ENCODE peak calls at places on chromosomes 12 and 14, in ten cellular contexts. H is OCI-LY7; S is CD8-positive, alpha-beta T cell; Q is MV-4-11; P is neural crest cell; U is pancreas; M is T-helper 17 cell; I is iris pigment epithelial cell; R is NCI-H146; N is foreskin fibroblast. V is an unnamed sample.

GRCh38 chr14:68935761-68936209 is 43.3 kb downstream of the ACTN1 start:
- DNase-seq in H (no peak), S (no peak), Q (no peak), P (no peak), U (peak), M (no peak), I (no peak), R (no peak), N (no peak), V (no peak)

GRCh38 chr12:89355243-89356068 is 3.2 kb upstream of the DUSP6 start:
- DNase-seq in H (no peak), S (no peak), Q (no peak), P (no peak), U (no peak), M (no peak), I (no peak), R (peak), N (no peak), V (no peak)

GRCh38 chr14:103904493-103905107 is 23.7 kb upstream of the TDRD9 start:
- DNase-seq in H (no peak), S (no peak), Q (no peak), P (no peak), U (no peak), M (no peak), I (peak), R (no peak), N (peak), V (no peak)

GRCh38 chr12:3047961-3048360 is 29.2 kb upstream of the TSPAN9 start:
- DNase-seq in H (no peak), S (no peak), Q (no peak), P (no peak), U (no peak), M (no peak), I (no peak), R (peak), N (no peak), V (peak)

GRCh38 chr12:88781909-88782308 is 201.6 kb upstream of the KITLG start:
- DNase-seq in H (no peak), S (no peak), Q (no peak), P (no peak), U (no peak), M (no peak), I (peak), R (no peak), N (peak), V (no peak)

GRCh38 chr12:11581179-11581755 is 68.2 kb upstream of the ETV6 start:
- DNase-seq in H (peak), S (peak), Q (peak), P (peak), U (peak), M (peak), I (peak), R (peak), N (peak), V (peak)

GRCh38 chr14:74557691-74558090 is 54.3 kb downstream of the LTBP2 start:
- DNase-seq in H (no peak), S (no peak), Q (no peak), P (no peak), U (no peak), M (no peak), I (no peak), R (no peak), N (no peak), V (no peak)

GRCh38 chr12:65878540-65878939 is 54.3 kb downstream of the HMGA2 start:
- DNase-seq in H (no peak), S (no peak), Q (no peak), P (no peak), U (no peak), M (no peak), I (no peak), R (no peak), N (no peak), V (no peak)

GRCh38 chr12:40325349-40325960 is 100.7 kb downstream of the LRRK2 start:
- DNase-seq in H (peak), S (no peak), Q (peak), P (no peak), U (no peak), M (no peak), I (peak), R (peak), N (peak), V (no peak)

GRCh38 chr12:106861984-106862894 is 87.8 kb downstream of the RIC8B start:
- DNase-seq in H (no peak), S (no peak), Q (peak), P (no peak), U (no peak), M (no peak), I (peak), R (no peak), N (peak), V (no peak)

GRCh38 chr12:58465418-58465817 is 454.9 kb downstream of the LRIG3 start:
- DNase-seq in H (no peak), S (no peak), Q (no peak), P (no peak), U (no peak), M (no peak), I (no peak), R (no peak), N (peak), V (no peak)

GRCh38 chr14:101020971-101021370 is 117.4 kb upstream of the RTL1 start:
- DNase-seq in H (no peak), S (no peak), Q (no peak), P (no peak), U (no peak), M (no peak), I (no peak), R (no peak), N (no peak), V (no peak)

GRCh38 chr14:100836053-100836805 is 10.3 kb downstream of the MEG3 start:
- DNase-seq in H (no peak), S (no peak), Q (no peak), P (no peak), U (no peak), M (no peak), I (no peak), R (no peak), N (no peak), V (no peak)

GRCh38 chr12:24714237-24714636 is 234.7 kb downstream of the BCAT1 start:
- DNase-seq in H (no peak), S (no peak), Q (no peak), P (no peak), U (no peak), M (no peak), I (no peak), R (no peak), N (no peak), V (peak)

GRCh38 chr14:74941676-74942097 is 13.7 kb downstream of the PGF start:
- DNase-seq in H (peak), S (no peak), Q (peak), P (no peak), U (no peak), M (peak), I (peak), R (no peak), N (peak), V (no peak)

GRCh38 chr12:127247937-127248336 is 1019.0 kb upstream of the TMEM132C start:
- DNase-seq in H (no peak), S (no peak), Q (no peak), P (no peak), U (no peak), M (no peak), I (no peak), R (no peak), N (no peak), V (no peak)

GRCh38 chr12:47777741-47778558 is 4.9 kb downstream of the SLC48A1 start:
- DNase-seq in H (no peak), S (no peak), Q (peak), P (no peak), U (no peak), M (no peak), I (no peak), R (no peak), N (peak), V (no peak)

GRCh38 chr12:117970334-117970733 is 1.5 kb upstream of the KSR2 start:
- DNase-seq in H (no peak), S (no peak), Q (no peak), P (no peak), U (no peak), M (no peak), I (no peak), R (no peak), N (no peak), V (no peak)

GRCh38 chr14:54483848-54484247 is 4.9 kb downstream of the GMFB start:
- DNase-seq in H (no peak), S (no peak), Q (no peak), P (no peak), U (no peak), M (no peak), I (no peak), R (no peak), N (no peak), V (no peak)

GRCh38 chr12:94230357-94230905 is 82.1 kb downstream of the PLXNC1 start:
- DNase-seq in H (peak), S (no peak), Q (peak), P (no peak), U (no peak), M (no peak), I (peak), R (no peak), N (no peak), V (no peak)

GRCh38 chr14:86826641-86827040 is 1166.3 kb downstream of the GALC start:
- DNase-seq in H (no peak), S (no peak), Q (no peak), P (no peak), U (no peak), M (no peak), I (peak), R (no peak), N (peak), V (no peak)

GRCh38 chr12:75913502-75914110 is 118.0 kb downstream of the PHLDA1 start:
- DNase-seq in H (peak), S (no peak), Q (no peak), P (no peak), U (no peak), M (no peak), I (no peak), R (no peak), N (no peak), V (no peak)

GRCh38 chr14:72962829-72963312 is 36.6 kb downstream of the DCAF4 start:
- DNase-seq in H (no peak), S (no peak), Q (no peak), P (no peak), U (no peak), M (no peak), I (peak), R (peak), N (peak), V (no peak)

GRCh38 chr12:129185855-129186254 is 332.6 kb downstream of the GLT1D1 start:
- DNase-seq in H (no peak), S (no peak), Q (no peak), P (no peak), U (no peak), M (no peak), I (no peak), R (peak), N (no peak), V (no peak)

GRCh38 chr14:63468273-63468672 is 74.9 kb downstream of the PPP2R5E start:
- DNase-seq in H (no peak), S (no peak), Q (no peak), P (no peak), U (no peak), M (no peak), I (peak), R (no peak), N (no peak), V (no peak)

GRCh38 chr12:459430-460258 is at the start of gene B4GALNT3:
- DNase-seq in H (peak), S (no peak), Q (peak), P (peak), U (peak), M (peak), I (peak), R (peak), N (peak), V (peak)

GRCh38 chr14:68621400-68622365 is 171.2 kb downstream of the ZFP36L1 start:
- DNase-seq in H (no peak), S (no peak), Q (no peak), P (no peak), U (no peak), M (no peak), I (peak), R (no peak), N (peak), V (no peak)

GRCh38 chr12:113157218-113157859 is 7.8 kb downstream of the CFAP73 start:
- DNase-seq in H (no peak), S (no peak), Q (no peak), P (no peak), U (no peak), M (no peak), I (no peak), R (no peak), N (no peak), V (no peak)

GRCh38 chr12:71892059-71892458 is 46.6 kb upstream of the TPH2 start:
- DNase-seq in H (no peak), S (no peak), Q (no peak), P (no peak), U (no peak), M (no peak), I (no peak), R (no peak), N (no peak), V (no peak)